ENCODE peak calls at places on chromosomes 3 and 15, in ten cellular contexts. J is NCI-H2029 treated with DMSO at 0.1 percent for 48 hours; A is HFF-Myc; F is activated CD4-positive, alpha-beta T cell treated with anti-CD3 and anti-CD28 coated beads for 48 hours; P is activated CD8-positive, alpha-beta memory T cell treated with anti-CD3 and anti-CD28 coated beads, Interleukin-2, amount 50 U/mL, for 4 hours; L is dorsolateral prefrontal cortex; M is D341Med; I is Panc1; D is psoas muscle; Q is CD8-positive, alpha-beta memory T cell. W is an unnamed sample.

GRCh38 chr3:43031490-43032216 is 52.5 kb downstream of the GASK1A start:
- DNase-seq in M (no peak), A (no peak), P (no peak), F (no peak), J (no peak), Q (no peak), D (peak; percentile 88), L (no peak), I (no peak), W (no peak)

GRCh38 chr3:9347887-9348286 is 15.0 kb upstream of the THUMPD3 start:
- DNase-seq in I (no peak), M (no peak), A (no peak), P (no peak), D (no peak), F (no peak), Q (no peak), J (no peak), L (no peak), W (no peak)

GRCh38 chr3:116443096-116443793 is 2.0 kb downstream of the LSAMP start:
- DNase-seq in Q (no peak), P (no peak), F (no peak), J (no peak), I (no peak), L (peak; percentile 27), A (no peak), D (no peak), M (no peak), W (no peak)

GRCh38 chr3:72769758-72770540 is 78.3 kb downstream of the SHQ1 start:
- DNase-seq in J (no peak), Q (no peak), I (no peak), P (no peak), A (no peak), M (no peak), L (no peak), F (no peak), D (no peak), W (no peak)

GRCh38 chr3:50419595-50419994 is 60.3 kb upstream of the TMEM115 start:
- DNase-seq in M (no peak), D (no peak), I (no peak), F (no peak), P (no peak), Q (no peak), J (no peak), A (no peak), L (no peak), W (no peak)

GRCh38 chr3:10376353-10376752 is 55.4 kb upstream of the SEC13 start:
- DNase-seq in A (no peak), J (no peak), I (no peak), D (no peak), F (no peak), L (no peak), M (no peak), P (no peak), Q (no peak), W (no peak)

GRCh38 chr3:43953375-43953774 is 262.6 kb downstream of the ABHD5 start:
- DNase-seq in L (no peak), A (no peak), D (no peak), M (no peak), Q (no peak), P (no peak), J (no peak), I (no peak), F (no peak), W (no peak)

GRCh38 chr3:190003730-190004129 is 117.0 kb downstream of the P3H2 start:
- DNase-seq in I (peak; percentile 95), M (no peak), J (no peak), A (peak; percentile 61), P (no peak), L (no peak), F (no peak), Q (no peak), D (no peak), W (no peak)

GRCh38 chr3:50562866-50563265 is 4.7 kb downstream of the C3orf18 start:
- DNase-seq in L (no peak), F (no peak), D (no peak), P (no peak), Q (no peak), I (no peak), J (no peak), A (no peak), M (no peak), W (no peak)

GRCh38 chr3:41202075-41202833 is 2.9 kb downstream of the CTNNB1 start:
- DNase-seq in M (no peak), F (no peak), I (no peak), Q (no peak), P (no peak), A (no peak), L (no peak), J (no peak), D (no peak), W (no peak)

GRCh38 chr3:55541456-55541855 is 54.4 kb upstream of the WNT5A start:
- DNase-seq in F (no peak), I (no peak), M (no peak), Q (no peak), J (no peak), P (no peak), A (no peak), D (no peak), L (no peak), W (no peak)

GRCh38 chr3:40329081-40329480 is 19.6 kb downstream of the EIF1B start:
- DNase-seq in A (no peak), I (no peak), D (no peak), M (no peak), F (no peak), J (no peak), P (no peak), L (no peak), Q (no peak), W (no peak)

GRCh38 chr15:87477759-87478687 is 778.5 kb downstream of the NTRK3 start:
- DNase-seq in A (peak; percentile 72), J (peak; percentile 28), P (no peak), D (no peak), I (no peak), L (peak; percentile 3), M (no peak), Q (no peak), F (no peak), W (no peak)

GRCh38 chr3:24952388-24952787 is 457.7 kb upstream of the THRB start:
- DNase-seq in A (no peak), F (no peak), D (no peak), I (no peak), M (no peak), L (no peak), Q (no peak), J (no peak), P (no peak), W (no peak)

GRCh38 chr3:101070260-101071121 is 77.3 kb upstream of the ABI3BP start:
- DNase-seq in A (no peak), J (peak; percentile 12), M (peak; percentile 86), L (no peak), P (peak; percentile 44), Q (peak; percentile 42), F (peak; percentile 76), I (no peak), D (peak; percentile 70), W (peak; percentile 44)

GRCh38 chr3:24154003-24154695 is 209.1 kb downstream of the NR1D2 start:
- DNase-seq in Q (no peak), F (no peak), J (no peak), I (no peak), M (no peak), A (no peak), D (no peak), P (no peak), L (no peak), W (no peak)

GRCh38 chr3:115341208-115341607 is 194.1 kb upstream of the ZBTB20 start:
- DNase-seq in A (peak; percentile 60), L (no peak), P (no peak), F (peak; percentile 7), Q (no peak), I (no peak), J (no peak), D (no peak), M (no peak), W (no peak)

GRCh38 chr3:129645291-129645690 is 38.8 kb upstream of the PLXND1 start:
- DNase-seq in L (no peak), F (no peak), J (no peak), M (no peak), A (no peak), I (no peak), D (no peak), P (no peak), Q (no peak), W (no peak)

GRCh38 chr15:71629761-71630499 is 180.4 kb upstream of the NR2E3 start:
- DNase-seq in I (no peak), L (no peak), A (no peak), J (no peak), D (no peak), F (no peak), P (no peak), Q (no peak), M (no peak), W (no peak)

GRCh38 chr3:51379301-51379700 is 5.8 kb upstream of the MANF start:
- DNase-seq in I (no peak), Q (no peak), F (no peak), M (peak; percentile 42), J (no peak), L (no peak), A (no peak), D (no peak), P (no peak), W (no peak)

GRCh38 chr15:98408231-98408630 is 240.1 kb upstream of the IGF1R start:
- DNase-seq in J (no peak), Q (no peak), P (no peak), D (no peak), L (no peak), A (no peak), F (no peak), I (no peak), M (no peak), W (no peak)

GRCh38 chr3:196992461-196993065 is 23.9 kb upstream of the PIGZ start:
- DNase-seq in Q (no peak), F (no peak), M (no peak), P (no peak), I (no peak), A (no peak), L (no peak), D (peak; percentile 50), J (no peak), W (no peak)

GRCh38 chr3:140091143-140091542 is 156.2 kb downstream of the CLSTN2 start:
- DNase-seq in F (no peak), A (no peak), Q (no peak), P (no peak), I (no peak), M (no peak), D (no peak), J (no peak), L (no peak), W (no peak)

GRCh38 chr3:186566772-186567071 is 417 bp downstream of the TBCCD1 start:
- DNase-seq in A (no peak), P (no peak), Q (no peak), I (no peak), F (no peak), J (no peak), D (no peak), M (no peak), L (no peak), W (no peak)

GRCh38 chr3:193780810-193781472 is 187.9 kb downstream of the OPA1 start:
- DNase-seq in D (peak; percentile 81), F (peak; percentile 40), Q (no peak), A (peak; percentile 64), I (no peak), M (peak; percentile 82), P (peak; percentile 23), J (peak; percentile 70), L (peak; percentile 9), W (no peak)

GRCh38 chr3:86381247-86381646 is 609.7 kb downstream of the VGLL3 start:
- DNase-seq in J (no peak), D (no peak), Q (no peak), L (no peak), P (no peak), I (no peak), A (no peak), F (no peak), M (no peak), W (no peak)

W was measured in stimulated activated CD4-positive, alpha-beta T cell treated with anti-CD3 and anti-CD28 coated beads, Interleukin-1b, Interleukin-23, amount 100 ng/mL, for 24 hours.